ENCODE peak calls at places on chromosomes 2 and 18, in five cellular contexts. H is mesendoderm; D is IMR-90; J is upper lobe of right lung; Z is effector memory CD4-positive, alpha-beta T cell. B is an unnamed sample. For H3K4me1, the result is how much of the 10 kb centered on the place peaks cover.

GRCh38 chr2:172826522-172826921 is 90.9 kb downstream of the RAPGEF4 start:
- DNase-seq in H (no peak), J (no peak), D (peak), Z (no peak), B (no peak)

GRCh38 chr2:234038076-234038802 is 12.3 kb upstream of the SPP2 start:
- DNase-seq in D (peak), H (no peak), Z (no peak), J (no peak), B (no peak)

GRCh38 chr2:46339676-46340459 is 42.7 kb downstream of the EPAS1 start:
- DNase-seq in D (peak), H (no peak), J (no peak), Z (no peak), B (no peak)

GRCh38 chr2:232919151-232919550 is 49.1 kb downstream of the SNORC start:
- DNase-seq in Z (no peak), D (no peak), J (no peak), H (no peak), B (no peak)

GRCh38 chr2:132521321-132521720 is 104.7 kb downstream of the GPR39 start:
- DNase-seq in J (no peak), H (peak), D (peak), Z (no peak), B (no peak)

GRCh38 chr2:105373895-105374401 is 24.9 kb downstream of the FHL2 start:
- DNase-seq in D (no peak), H (no peak), J (no peak), Z (no peak), B (no peak)

GRCh38 chr18:26714739-26715138 is 150.8 kb downstream of the AQP4 start:
- DNase-seq in J (no peak), D (no peak), H (no peak), Z (no peak), B (peak)

GRCh38 chr2:113876503-113877387 is 13.1 kb upstream of the ACTR3 start:
- DNase-seq in J (peak), Z (peak), D (no peak), H (peak), B (no peak)

GRCh38 chr2:112159454-112159921 is 21.3 kb downstream of the FBLN7 start:
- DNase-seq in Z (no peak), H (no peak), D (no peak), J (peak), B (no peak)

GRCh38 chr18:36203360-36203895 is 16.1 kb downstream of the MOCOS start:
- DNase-seq in D (no peak), H (no peak), J (no peak), Z (no peak), B (no peak)

GRCh38 chr18:47209166-47209565 is 33.0 kb upstream of the IER3IP1 start:
- DNase-seq in Z (no peak), D (no peak), J (no peak), H (no peak), B (no peak)

GRCh38 chr2:189097934-189098333 is 81.6 kb downstream of the COL5A2 start:
- DNase-seq in Z (no peak), D (no peak), J (no peak), H (no peak), B (no peak)

GRCh38 chr2:181813963-181814565 is 77.5 kb upstream of the ITPRID2 start:
- DNase-seq in Z (no peak), J (no peak), D (peak), H (no peak), B (peak)

GRCh38 chr18:67265464-67266245 is 250.9 kb downstream of the DSEL start:
- DNase-seq in D (peak), H (no peak), J (no peak), Z (no peak), B (no peak)

GRCh38 chr18:49664086-49664890 is 102.4 kb downstream of the LIPG start:
- DNase-seq in J (no peak), H (no peak), D (no peak), Z (no peak), B (peak)

GRCh38 chr2:208183526-208183925 is 6.3 kb downstream of the C2orf80 start:
- DNase-seq in Z (no peak), J (no peak), H (peak), D (no peak), B (no peak)

GRCh38 chr2:179096090-179096489 is 46.2 kb upstream of the CCDC141 start:
- DNase-seq in Z (no peak), H (peak), D (no peak), J (no peak), B (no peak)

DNA sequence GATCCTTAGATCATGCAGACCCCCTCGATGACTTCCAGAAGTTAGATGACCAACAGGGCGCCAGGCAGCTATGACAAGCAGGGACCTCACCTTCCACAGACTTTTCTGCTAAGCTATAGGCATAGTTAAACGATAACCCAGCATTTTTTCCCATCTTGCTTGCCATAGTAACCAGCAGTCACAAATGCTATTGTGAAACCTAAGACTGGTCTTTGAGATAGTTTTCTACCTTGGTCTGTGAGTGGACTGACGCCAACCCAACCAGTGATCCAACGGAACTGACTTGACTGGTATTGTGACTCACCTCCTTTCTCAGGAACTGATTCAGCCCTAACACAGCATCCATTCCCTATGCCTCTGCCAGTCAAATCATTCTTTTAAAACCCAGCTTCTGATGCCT is 361.2 kb downstream of the LRRTM4 start:
- DNase-seq in H (no peak), Z (no peak), J (no peak), D (peak), B (no peak)
- H3K4me1 ChIP-seq in H (under half), Z (under half), J (under half), D (under half), B (under half)

GRCh38 chr2:227335713-227336112 is 10.7 kb downstream of the MFF start:
- DNase-seq in H (no peak), D (no peak), J (no peak), Z (no peak), B (peak)
- H3K27ac ChIP-seq in H (no peak), D (no peak), J (no peak), Z (no peak), B (no peak)

GRCh38 chr2:20425884-20426283 is 21.0 kb upstream of the RHOB start:
- DNase-seq in H (no peak), J (no peak), D (no peak), Z (no peak), B (no peak)

GRCh38 chr2:20429528-20429927 is 17.3 kb upstream of the RHOB start:
- DNase-seq in H (no peak), J (no peak), D (no peak), Z (no peak), B (no peak)

GRCh38 chr2:20428717-20429490 is 18.0 kb upstream of the RHOB start:
- DNase-seq in Z (no peak), D (no peak), J (no peak), H (no peak), B (no peak)

GRCh38 chr2:20430035-20430434 is 16.8 kb upstream of the RHOB start:
- DNase-seq in J (no peak), D (no peak), Z (no peak), H (no peak), B (no peak)

GRCh38 chr2:20427931-20428526 is 18.8 kb upstream of the RHOB start:
- DNase-seq in D (no peak), H (no peak), Z (no peak), J (no peak), B (no peak)
- H3K4me1 ChIP-seq in D (under half), H (under half), Z (under half), J (under half), B (under half)

GRCh38 chr2:127638361-127639110 is 7.4 kb upstream of the GPR17 start:
- DNase-seq in J (no peak), D (no peak), Z (no peak), H (peak), B (no peak)
- H3K27ac ChIP-seq in J (peak), D (peak), Z (peak), H (peak), B (no peak)

GRCh38 chr2:60554649-60555065 is 1.2 kb upstream of the BCL11A start:
- DNase-seq in Z (no peak), H (peak), J (peak), D (no peak), B (no peak)
- H3K4me1 ChIP-seq in Z (under half), H (under half), J (under half), D (under half), B (under half)

DNA sequence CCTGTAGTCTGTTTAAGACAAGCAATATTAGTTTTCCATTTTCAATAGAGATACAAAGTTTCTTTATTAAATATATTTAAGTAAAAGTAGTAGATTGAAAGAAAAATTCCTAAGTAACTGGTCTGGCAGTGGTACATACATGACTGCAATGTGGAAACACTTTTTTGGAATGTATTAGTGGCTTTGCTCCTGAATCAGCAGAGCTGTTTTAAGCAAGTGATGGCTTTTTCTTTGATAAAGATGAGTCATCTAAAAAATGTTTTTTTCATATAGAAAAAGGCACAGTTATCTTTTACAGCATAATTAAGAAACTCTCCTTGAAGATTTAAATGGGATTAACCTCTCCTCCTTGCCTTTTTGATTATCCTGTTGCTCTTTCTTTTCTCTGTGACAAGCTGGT is 34.9 kb downstream of the KDM3A start:
- DNase-seq in J (no peak), D (peak), Z (no peak), H (no peak), B (peak)
- H3K27ac ChIP-seq in J (no peak), D (no peak), Z (no peak), H (no peak), B (no peak)

DNA sequence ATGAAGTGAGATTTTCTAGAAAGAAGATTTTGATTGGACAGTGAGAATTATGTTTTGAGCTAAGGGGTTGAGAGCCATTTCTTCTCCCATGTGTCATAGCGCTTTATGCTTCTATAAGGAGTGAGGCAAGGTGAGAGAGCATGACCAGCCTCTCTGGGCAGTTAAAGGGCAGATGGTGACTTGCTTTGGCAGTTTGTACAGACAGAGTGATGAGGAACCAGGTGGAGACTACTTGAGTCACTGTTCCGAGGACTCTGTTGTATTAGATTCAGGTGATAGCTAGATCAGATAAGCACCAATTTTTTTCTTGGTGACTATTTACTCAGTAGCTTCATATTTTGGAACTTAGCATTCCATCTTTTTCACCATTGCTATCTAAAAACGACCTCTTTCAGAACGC is 4.5 kb downstream of the CRIM1 start:
- DNase-seq in Z (no peak), J (no peak), H (no peak), D (no peak), B (no peak)
- H3K4me1 ChIP-seq in Z (under half), J (under half), H (under half), D (under half), B (under half)

DNA sequence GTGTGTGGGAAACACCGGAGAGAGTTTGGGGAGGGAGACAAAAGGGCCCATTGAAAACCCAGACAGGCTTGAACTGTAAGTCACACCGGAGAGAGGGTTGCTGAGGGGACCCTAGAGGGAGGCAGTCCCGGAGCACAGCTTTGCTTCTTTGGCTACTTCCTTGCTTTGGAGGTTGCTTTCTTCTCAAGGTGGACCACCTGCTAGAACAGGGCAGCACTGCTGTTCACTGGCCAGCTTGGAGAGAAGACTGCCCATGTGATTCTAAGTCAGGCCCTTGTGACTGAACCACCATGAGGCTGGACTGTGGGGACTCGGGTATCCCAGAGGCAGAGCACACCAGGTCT is 4.4 kb downstream of the ACTG2 start:
- DNase-seq in D (no peak), J (no peak), Z (no peak), H (no peak), B (no peak)
- H3K27ac ChIP-seq in D (peak), J (peak), Z (peak), H (no peak), B (no peak)

B was measured in cardiac muscle cell.